ENCODE peak calls at places on chromosomes 5 and 9, in four cellular contexts. S is H1, T is IMR-90, B is H9. F is an unnamed sample.

GRCh38 chr5:93305984-93306383 is 275.0 kb downstream of the NR2F1-AS1 start:
- DNase-seq in S (peak), T (no peak), B (peak), F (peak)

GRCh38 chr5:131064669-131065371 is 100.2 kb downstream of the HINT1 start:
- DNase-seq in T (no peak), B (no peak), S (no peak), F (no peak)

GRCh38 chr5:153372433-153373167 is 117.9 kb upstream of the GRIA1 start:
- DNase-seq in S (no peak), B (no peak), T (no peak), F (no peak)

GRCh38 chr5:43359738-43360137 is 46.5 kb upstream of the HMGCS1 start:
- DNase-seq in B (no peak), S (no peak), T (no peak), F (no peak)

GRCh38 chr9:91954841-91955471 is 4.9 kb upstream of the ROR2 start:
- DNase-seq in S (peak), T (peak), B (peak), F (peak)

GRCh38 chr9:93262537-93263310 is 78.8 kb downstream of the WNK2 start:
- DNase-seq in T (no peak), S (no peak), B (peak), F (no peak)

GRCh38 chr5:168006473-168007130 is 284.8 kb upstream of the WWC1 start:
- DNase-seq in S (no peak), B (no peak), T (peak), F (peak)

GRCh38 chr5:75612211-75612579 is 942 bp downstream of the ANKDD1B start:
- DNase-seq in B (peak), T (no peak), S (no peak), F (peak)

GRCh38 chr9:72951043-72951442 is 1.8 kb downstream of the ALDH1A1 start:
- DNase-seq in T (no peak), S (no peak), B (no peak), F (no peak)

GRCh38 chr5:622359-622758 is 10.2 kb downstream of the CEP72 start:
- DNase-seq in B (no peak), S (no peak), T (no peak), F (no peak)

GRCh38 chr9:38339496-38339895 is 53.0 kb upstream of the ALDH1B1 start:
- DNase-seq in T (peak), B (no peak), S (no peak), F (no peak)

GRCh38 chr9:134492281-134492691 is 149.3 kb upstream of the COL5A1 start:
- DNase-seq in S (no peak), T (peak), B (no peak), F (no peak)

GRCh38 chr9:108844856-108845255 is 10.9 kb downstream of the ACTL7B start:
- DNase-seq in B (no peak), S (no peak), T (no peak), F (no peak)

GRCh38 chr5:77518304-77518703 is 26.2 kb upstream of the WDR41 start:
- DNase-seq in B (no peak), T (peak), S (no peak), F (peak)

GRCh38 chr9:103789686-103790085 is 304.4 kb upstream of the SMC2 start:
- DNase-seq in S (no peak), T (no peak), B (no peak), F (peak)

GRCh38 chr5:108146222-108146621 is 235.7 kb downstream of the FBXL17 start:
- DNase-seq in B (no peak), T (no peak), S (no peak), F (no peak)

GRCh38 chr5:108141676-108142075 is 240.2 kb downstream of the FBXL17 start:
- DNase-seq in B (no peak), S (no peak), T (peak), F (no peak)

GRCh38 chr5:108143581-108143980 is 238.3 kb downstream of the FBXL17 start:
- DNase-seq in S (no peak), T (peak), B (no peak), F (peak)

GRCh38 chr5:108148715-108149139 is 233.2 kb downstream of the FBXL17 start:
- DNase-seq in S (no peak), B (no peak), T (peak), F (peak)

GRCh38 chr5:108144332-108144731 is 237.6 kb downstream of the FBXL17 start:
- DNase-seq in S (no peak), T (no peak), B (no peak), F (no peak)
- H3K56ac ChIP-seq in S (no peak), T (no peak), B (no peak), F (no peak)

GRCh38 chr5:150163035-150163434 is 3.5 kb upstream of the CDX1 start:
- DNase-seq in T (no peak), B (no peak), S (no peak), F (no peak)

GRCh38 chr5:150162142-150162513 is 4.5 kb upstream of the CDX1 start:
- DNase-seq in S (no peak), T (no peak), B (no peak), F (no peak)

GRCh38 chr5:150159741-150160179 is 4.1 kb upstream of the PDGFRB start:
- DNase-seq in T (peak), B (no peak), S (no peak), F (no peak)

GRCh38 chr5:150160448-150161069 is 4.9 kb upstream of the PDGFRB start:
- DNase-seq in T (no peak), B (no peak), S (no peak), F (no peak)

DNA sequence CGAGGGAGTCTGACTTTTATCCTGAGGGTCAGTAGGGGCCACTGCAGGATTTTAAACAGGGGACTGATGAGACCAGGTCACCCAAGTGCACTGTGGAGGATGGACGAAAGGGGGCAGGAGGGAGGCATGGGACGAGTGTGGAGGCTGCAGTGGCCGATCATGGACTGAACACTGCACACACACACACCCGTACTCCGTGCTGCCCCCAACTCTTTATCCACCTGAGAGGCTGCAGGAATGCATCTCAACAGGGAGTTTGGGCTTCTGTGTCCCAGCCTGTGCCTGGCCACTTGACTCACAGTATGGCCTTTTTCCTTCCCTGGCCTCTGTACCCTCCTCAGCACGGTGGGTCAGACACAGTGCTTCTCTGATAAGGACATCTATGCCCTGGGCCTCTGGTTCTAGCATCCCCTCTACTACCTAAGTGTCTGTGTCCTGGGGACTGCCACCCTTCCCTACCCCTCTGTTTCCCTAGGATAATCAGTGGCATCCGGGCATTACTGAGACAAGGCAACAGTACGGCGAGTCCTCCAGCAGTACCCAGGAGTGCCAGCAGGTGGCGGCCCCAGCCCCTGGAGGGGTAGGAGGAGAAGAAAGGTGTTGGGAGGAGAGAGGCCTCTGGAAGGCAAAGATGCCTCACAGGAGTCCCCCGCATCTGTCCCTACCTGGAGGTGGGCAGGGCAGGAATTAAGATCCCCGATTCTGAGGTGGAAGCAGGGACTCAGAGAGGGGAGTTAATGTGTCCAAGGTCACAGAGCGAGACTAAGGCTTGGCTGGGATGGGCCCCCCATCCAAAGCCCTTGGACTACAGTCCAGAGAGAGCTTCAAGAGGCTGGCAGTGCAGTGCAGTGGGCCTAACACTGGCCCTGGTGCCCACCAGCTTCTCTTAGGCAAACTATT is 5.1 kb upstream of the CDX1 start:
- DNase-seq in T (peak), B (peak), S (peak), F (peak)
- H3K18ac ChIP-seq in T (no peak), B (no peak), S (no peak), F (no peak)

GRCh38 chr5:176693477-176693851 is 46.2 kb downstream of the TSPAN17 start:
- DNase-seq in S (no peak), B (no peak), T (no peak), F (no peak)

GRCh38 chr5:176694146-176694545 is 46.9 kb downstream of the TSPAN17 start:
- DNase-seq in S (no peak), T (no peak), B (no peak), F (no peak)

GRCh38 chr5:176694631-176695030 is 47.3 kb downstream of the TSPAN17 start:
- DNase-seq in B (no peak), T (no peak), S (no peak), F (no peak)

GRCh38 chr5:176692835-176693476 is 45.7 kb downstream of the TSPAN17 start:
- DNase-seq in B (no peak), T (no peak), S (no peak), F (no peak)

GRCh38 chr5:176695073-176695472 is 47.8 kb downstream of the TSPAN17 start:
- DNase-seq in T (no peak), S (no peak), B (no peak), F (no peak)
- H3K56ac ChIP-seq in T (no peak), S (no peak), B (no peak), F (no peak)

GRCh38 chr9:98168952-98169488 is 23.4 kb downstream of the CORO2A start:
- DNase-seq in T (peak), S (peak), B (peak), F (peak)
- H3K18ac ChIP-seq in T (no peak), S (peak), B (no peak), F (peak)

DNA sequence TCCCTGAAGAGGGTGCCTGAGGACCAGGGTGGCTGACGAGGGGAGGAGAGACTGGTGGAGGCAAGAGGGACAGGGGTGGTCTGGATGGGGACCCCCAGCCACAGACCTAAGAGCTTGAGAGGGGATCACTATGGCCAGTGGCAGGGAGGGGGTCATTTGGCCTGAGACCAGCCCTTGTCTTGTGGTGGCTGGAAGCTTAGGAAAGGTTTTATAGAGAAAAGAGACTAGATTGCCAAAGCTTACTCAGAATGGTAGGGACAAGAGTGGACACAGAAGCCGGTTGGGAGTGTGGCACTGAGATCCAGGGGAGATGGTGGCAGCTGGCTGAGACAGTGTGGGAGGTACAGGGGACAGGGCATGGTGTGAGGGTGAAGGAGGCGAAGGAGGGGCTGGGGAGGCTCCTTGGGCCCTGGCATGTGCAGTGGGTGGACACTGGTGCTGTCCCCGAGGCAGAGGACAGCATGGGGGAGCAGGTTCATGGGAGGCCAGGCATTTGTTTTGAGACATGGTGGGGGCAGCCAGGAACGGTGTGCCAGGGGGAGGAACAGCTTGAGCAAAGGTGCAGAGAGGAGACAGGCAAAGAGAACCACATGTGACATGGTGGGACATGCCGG is 123.0 kb downstream of the C9orf50 start:
- DNase-seq in B (no peak), T (no peak), S (no peak), F (no peak)
- H3K56ac ChIP-seq in B (no peak), T (peak), S (no peak), F (peak)

GRCh38 chr5:3324421-3325101 is 271.1 kb upstream of the IRX1 start:
- DNase-seq in T (no peak), S (no peak), B (peak), F (peak)
- H3K18ac ChIP-seq in T (no peak), S (no peak), B (no peak), F (no peak)

F was measured in mesendoderm.